ENCODE peak calls at places on chromosomes 2 and 18, in six cellular contexts. B, U, K, P, F and Y are unnamed samples.

GRCh38 chr18:79950440-79951341 is 762 bp downstream of the SLC66A2 start:
- DNase-seq in B (peak; percentile 67), U (no peak), K (peak; percentile 67), P (peak; percentile 31), F (peak; percentile 68), Y (peak; percentile 59)

GRCh38 chr2:8679827-8680731 is 1.8 kb upstream of the ID2 start:
- DNase-seq in B (peak; percentile 80), U (peak; percentile 67), K (peak; percentile 77), P (peak; percentile 33), F (peak; percentile 92), Y (peak; percentile 88)

GRCh38 chr2:163675389-163675788 is 60.4 kb downstream of the FIGN start:
- DNase-seq in B (no peak), U (no peak), K (no peak), P (no peak), F (no peak), Y (no peak)

GRCh38 chr2:15050483-15050882 is 418.0 kb downstream of the LRATD1 start:
- DNase-seq in B (no peak), U (peak; percentile 45), K (no peak), P (peak; percentile 72), F (no peak), Y (no peak)

GRCh38 chr2:203330434-203330833 is 2.2 kb downstream of the ABI2 start:
- DNase-seq in B (no peak), U (no peak), K (no peak), P (peak; percentile 19), F (no peak), Y (no peak)

GRCh38 chr2:235903803-235904637 is 264.2 kb downstream of the GBX2 start:
- DNase-seq in B (no peak), U (no peak), K (no peak), P (no peak), F (no peak), Y (no peak)

GRCh38 chr2:226611944-226612318 is 187.7 kb downstream of the IRS1 start:
- DNase-seq in B (no peak), U (no peak), K (no peak), P (peak; percentile 97), F (no peak), Y (no peak)

GRCh38 chr2:86617738-86618137 is 5.9 kb downstream of the RNF103 start:
- DNase-seq in B (no peak), U (no peak), K (no peak), P (no peak), F (no peak), Y (no peak)

GRCh38 chr18:36889316-36889715 is 60.4 kb downstream of the KIAA1328 start:
- DNase-seq in B (no peak), U (no peak), K (no peak), P (no peak), F (peak; percentile 7), Y (no peak)

GRCh38 chr2:118115761-118116160 is 27.5 kb downstream of the INSIG2 start:
- DNase-seq in B (no peak), U (no peak), K (no peak), P (no peak), F (no peak), Y (no peak)

GRCh38 chr2:239488078-239488590 is 87.3 kb upstream of the HDAC4 start:
- DNase-seq in B (no peak), U (no peak), K (no peak), P (no peak), F (no peak), Y (no peak)

GRCh38 chr18:13137041-13137938 is 81.3 kb upstream of the LDLRAD4 start:
- DNase-seq in B (no peak), U (no peak), K (no peak), P (no peak), F (no peak), Y (peak; percentile 59)

GRCh38 chr2:134782792-134783191 is 55.6 kb upstream of the ACMSD start:
- DNase-seq in B (no peak), U (no peak), K (no peak), P (no peak), F (peak; percentile 70), Y (no peak)

GRCh38 chr2:95372216-95372829 is 30.2 kb upstream of the FAHD2A start:
- DNase-seq in B (peak; percentile 40), U (no peak), K (peak; percentile 30), P (no peak), F (no peak), Y (no peak)

GRCh38 chr2:102080451-102081054 is 62.0 kb upstream of the IL1R1 start:
- DNase-seq in B (no peak), U (no peak), K (no peak), P (no peak), F (no peak), Y (no peak)

GRCh38 chr18:26488417-26489009 is 59.8 kb downstream of the KCTD1 start:
- DNase-seq in B (no peak), U (no peak), K (no peak), P (no peak), F (no peak), Y (no peak)

GRCh38 chr2:47078541-47079482 is 76.3 kb downstream of the STPG4 start:
- DNase-seq in B (no peak), U (no peak), K (no peak), P (peak; percentile 14), F (peak; percentile 58), Y (no peak)

GRCh38 chr2:185793532-185794073 is 55.0 kb downstream of the FSIP2 start:
- DNase-seq in B (no peak), U (no peak), K (no peak), P (no peak), F (no peak), Y (no peak)

GRCh38 chr2:186827862-186828492 is 21.0 kb downstream of the ZSWIM2 start:
- DNase-seq in B (no peak), U (no peak), K (no peak), P (peak; percentile 13), F (no peak), Y (no peak)

GRCh38 chr18:46042571-46043123 is 29.4 kb downstream of the PSTPIP2 start:
- DNase-seq in B (no peak), U (no peak), K (no peak), P (peak; percentile 62), F (no peak), Y (no peak)

DNA sequence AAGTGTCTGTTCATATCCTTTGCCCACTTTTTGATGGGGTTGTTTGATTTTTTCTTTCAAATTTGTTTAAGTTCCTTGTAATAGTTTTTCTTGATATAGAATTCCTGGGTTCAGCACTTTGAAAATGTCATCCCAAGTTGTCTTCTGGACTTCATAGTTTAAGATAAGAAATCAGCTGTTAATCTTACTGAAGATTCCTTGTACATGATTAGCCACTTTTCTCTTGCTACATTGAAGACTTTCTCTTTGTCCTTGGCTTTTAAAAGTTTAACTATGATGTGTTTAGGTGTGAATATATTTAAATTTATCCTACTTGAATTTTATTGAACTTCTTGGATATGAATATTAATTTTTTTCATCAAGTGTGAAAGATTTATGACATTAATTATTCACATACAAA is 387.2 kb upstream of the CWC22 start:
- DNase-seq in B (no peak), U (no peak), K (no peak), P (no peak), F (no peak), Y (no peak)
- TF ChIP-seq CTCF in B (no peak), U (no peak), K (no peak), P (no peak), F (no peak), Y (no peak)

DNA sequence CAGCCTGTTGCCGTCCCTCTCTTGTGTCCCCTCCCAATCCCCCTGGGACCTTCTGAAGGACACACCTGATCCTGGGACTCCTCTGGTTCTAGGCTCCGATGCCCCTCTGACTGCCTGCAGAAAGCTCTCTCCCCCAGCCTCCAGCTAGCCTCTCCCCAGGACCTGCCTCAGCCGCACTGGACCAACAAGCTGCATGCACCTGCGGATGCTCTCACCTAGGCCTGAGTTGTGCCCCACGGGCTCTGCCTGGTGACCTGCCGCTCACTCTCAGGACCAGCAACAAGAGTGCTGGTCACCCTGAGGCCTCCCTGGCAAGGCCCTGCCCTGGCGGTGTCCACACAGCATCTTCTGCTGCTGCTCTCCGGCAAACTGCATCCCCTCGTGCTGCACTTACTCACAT is 63.0 kb downstream of the EIPR1 start:
- DNase-seq in B (no peak), U (no peak), K (peak; percentile 46), P (no peak), F (no peak), Y (no peak)
- TF ChIP-seq CTCF in B (no peak), U (no peak), K (no peak), P (no peak), F (no peak), Y (no peak)

GRCh38 chr18:53909668-53910067 is 314.8 kb downstream of the MBD2 start:
- DNase-seq in B (no peak), U (peak; percentile 44), K (no peak), P (peak; percentile 70), F (no peak), Y (no peak)
- TF ChIP-seq CTCF in B (peak; percentile 10), U (peak; percentile 64), K (no peak), P (peak; percentile 86), F (no peak), Y (peak; percentile 41)

GRCh38 chr2:33034784-33035183 is 88.0 kb downstream of the LTBP1 start:
- DNase-seq in B (no peak), U (no peak), K (no peak), P (peak; percentile 68), F (no peak), Y (no peak)
- TF ChIP-seq CTCF in B (peak; percentile 62), U (no peak), K (peak; percentile 45), P (peak; percentile 84), F (peak; percentile 38), Y (peak; percentile 51)

DNA sequence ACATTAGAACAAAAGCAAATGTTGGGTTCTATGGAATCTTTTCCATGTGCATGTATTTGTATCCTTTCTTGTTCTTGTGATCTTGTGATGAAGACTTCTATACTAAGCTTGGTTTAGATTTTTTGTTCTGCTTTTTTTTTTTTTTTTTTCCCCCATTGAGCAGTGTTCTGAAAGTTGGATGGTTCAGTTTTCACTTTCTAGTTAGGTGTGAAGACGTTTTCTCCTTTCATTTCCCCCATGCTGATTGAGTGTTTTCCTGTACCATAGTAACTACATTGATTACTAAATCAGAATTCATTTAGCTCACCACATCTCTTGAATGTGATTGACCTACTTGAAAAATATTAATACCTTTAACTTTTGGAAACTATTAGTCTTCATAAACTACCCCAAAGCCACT is 34.1 kb downstream of the NOP58 start:
- DNase-seq in B (no peak), U (no peak), K (no peak), P (no peak), F (no peak), Y (no peak)
- TF ChIP-seq CTCF in B (no peak), U (no peak), K (no peak), P (no peak), F (no peak), Y (no peak)

GRCh38 chr18:4181882-4182568 is 273.1 kb downstream of the DLGAP1 start:
- DNase-seq in B (no peak), U (peak; percentile 4), K (no peak), P (no peak), F (peak; percentile 46), Y (no peak)
- TF ChIP-seq CTCF in B (no peak), U (peak; percentile 6), K (no peak), P (no peak), F (peak; percentile 48), Y (peak; percentile 23)

GRCh38 chr2:177265386-177265690 is 811 bp upstream of the NFE2L2 start:
- DNase-seq in B (no peak), U (no peak), K (no peak), P (peak; percentile 38), F (no peak), Y (no peak)
- TF ChIP-seq CTCF in B (peak; percentile 18), U (peak; percentile 42), K (peak; percentile 24), P (peak; percentile 71), F (peak; percentile 47), Y (peak; percentile 49)